ENCODE peak calls at places on chromosomes 11 and 22, in eight cellular contexts. A, I, J, G, K, R, D and H are unnamed samples.

GRCh38 chr22:33706100-33706499 is 214.2 kb downstream of the LARGE1 start:
- DNase-seq in G (no peak), I (peak; percentile 33), R (no peak), A (no peak), D (no peak), J (no peak), K (no peak), H (no peak)

GRCh38 chr22:34236527-34236926 is 316.3 kb upstream of the LARGE1 start:
- DNase-seq in D (no peak), A (no peak), J (no peak), I (no peak), G (peak; percentile 63), R (no peak), K (no peak), H (no peak)

GRCh38 chr11:8247312-8247711 is 16.4 kb downstream of the LMO1 start:
- DNase-seq in R (no peak), J (peak; percentile 52), I (no peak), G (no peak), D (peak; percentile 8), A (no peak), K (peak; percentile 47), H (peak; percentile 43)

GRCh38 chr22:30196141-30196866 is 50.3 kb downstream of the LIF start:
- DNase-seq in A (peak; percentile 100), R (peak; percentile 100), I (peak; percentile 29), K (peak; percentile 87), G (peak; percentile 78), D (peak; percentile 99), J (peak; percentile 93), H (peak; percentile 87)

GRCh38 chr11:78575478-78575877 is 814 bp upstream of the NARS2 start:
- DNase-seq in J (no peak), K (no peak), D (no peak), I (no peak), A (no peak), G (no peak), R (no peak), H (no peak)

GRCh38 chr22:44663256-44663999 is 38.6 kb upstream of the PRR5 start:
- DNase-seq in G (no peak), J (no peak), I (no peak), K (peak; percentile 21), A (no peak), D (no peak), R (no peak), H (no peak)

GRCh38 chr11:77267910-77268309 is 33.6 kb downstream of the GDPD4 start:
- DNase-seq in I (no peak), D (no peak), G (no peak), K (no peak), R (peak; percentile 86), J (no peak), A (peak; percentile 27), H (no peak)

GRCh38 chr11:67466962-67467771 is 1.9 kb downstream of the TMEM134 start:
- DNase-seq in K (no peak), A (no peak), I (no peak), R (no peak), J (no peak), G (no peak), D (no peak), H (no peak)

GRCh38 chr11:112004389-112004788 is 20.8 kb upstream of the DLAT start:
- DNase-seq in I (no peak), J (peak; percentile 30), G (no peak), K (no peak), A (peak; percentile 4), R (no peak), D (no peak), H (no peak)

GRCh38 chr11:125945797-125946520 is at the start of gene VSIG10L2:
- DNase-seq in I (no peak), J (peak; percentile 31), A (no peak), K (no peak), G (no peak), R (no peak), D (no peak), H (no peak)

GRCh38 chr22:36734171-36735058 is 30.9 kb upstream of the CACNG2 start:
- DNase-seq in A (peak; percentile 21), G (no peak), D (peak; percentile 34), K (no peak), J (peak; percentile 23), R (peak; percentile 74), I (no peak), H (no peak)

GRCh38 chr11:92329137-92329536 is 104.5 kb downstream of the FAT3 start:
- DNase-seq in G (no peak), K (no peak), R (no peak), J (no peak), A (no peak), D (no peak), I (no peak), H (no peak)

GRCh38 chr11:131614514-131615085 is 244.2 kb downstream of the NTM start:
- DNase-seq in R (no peak), I (no peak), G (no peak), D (no peak), K (no peak), A (no peak), J (no peak), H (no peak)

GRCh38 chr11:64036081-64037026 is 623 bp downstream of the FLRT1 start:
- DNase-seq in R (peak; percentile 49), A (peak; percentile 11), K (no peak), D (peak; percentile 40), J (peak; percentile 59), G (peak; percentile 45), I (peak; percentile 52), H (peak; percentile 87)

GRCh38 chr22:25202290-25202921 is 2.7 kb downstream of the CRYBB3 start:
- DNase-seq in J (peak; percentile 67), G (peak; percentile 28), K (peak; percentile 60), R (peak; percentile 28), D (peak; percentile 68), I (peak; percentile 84), A (peak; percentile 49), H (peak; percentile 79)

GRCh38 chr22:36171941-36172340 is 11.4 kb upstream of the APOL3 start:
- DNase-seq in J (no peak), D (no peak), G (no peak), I (no peak), K (no peak), R (no peak), A (no peak), H (no peak)

GRCh38 chr22:35809816-35810215 is 92.1 kb downstream of the APOL5 start:
- DNase-seq in R (no peak), D (no peak), K (no peak), G (no peak), I (no peak), A (no peak), J (no peak), H (no peak)

GRCh38 chr11:13238879-13239514 is 38.6 kb upstream of the BMAL1 start:
- DNase-seq in A (peak; percentile 44), G (peak; percentile 22), J (peak; percentile 70), I (peak; percentile 78), R (peak; percentile 35), D (peak; percentile 64), K (peak; percentile 49), H (peak; percentile 61)

GRCh38 chr11:114172055-114172861 is 112.7 kb downstream of the ZBTB16 start:
- DNase-seq in K (no peak), I (no peak), J (no peak), D (no peak), R (no peak), A (no peak), G (no peak), H (no peak)

GRCh38 chr11:129348813-129349212 is 26.8 kb upstream of the BARX2 start:
- DNase-seq in K (no peak), G (no peak), D (no peak), A (no peak), J (no peak), R (no peak), I (no peak), H (no peak)

GRCh38 chr11:79092791-79093313 is 348.0 kb downstream of the TENM4 start:
- DNase-seq in G (no peak), J (peak; percentile 98), D (peak; percentile 99), R (peak; percentile 100), A (peak; percentile 42), I (no peak), K (no peak), H (peak; percentile 61)

GRCh38 chr11:1202154-1202775 is 20.6 kb upstream of the MUC5B start:
- DNase-seq in G (peak; percentile 8), D (peak; percentile 14), J (no peak), I (no peak), R (no peak), K (peak; percentile 49), A (no peak), H (peak; percentile 41)

GRCh38 chr11:4607111-4607510 is 920 bp downstream of the TRIM68 start:
- DNase-seq in R (peak; percentile 23), J (no peak), D (peak; percentile 10), I (no peak), A (no peak), K (no peak), G (no peak), H (no peak)

GRCh38 chr22:37887610-37888378 is 18.3 kb upstream of the MICALL1 start:
- DNase-seq in G (no peak), R (peak; percentile 82), K (no peak), A (peak; percentile 47), J (peak; percentile 70), D (peak; percentile 97), I (peak; percentile 56), H (no peak)

GRCh38 chr22:50398698-50399648 is 55.8 kb downstream of the PPP6R2 start:
- DNase-seq in I (no peak), J (no peak), K (no peak), G (no peak), A (no peak), R (no peak), D (no peak), H (no peak)

GRCh38 chr11:33893711-33894401 is 2.0 kb upstream of the LMO2 start:
- DNase-seq in A (peak; percentile 21), D (peak; percentile 86), R (peak; percentile 61), I (no peak), J (no peak), K (no peak), G (no peak), H (no peak)

GRCh38 chr11:130891326-130891725 is 25.0 kb downstream of the SNX19 start:
- DNase-seq in G (no peak), A (no peak), J (peak; percentile 67), R (peak; percentile 54), D (peak; percentile 33), K (no peak), I (no peak), H (no peak)

GRCh38 chr11:86749376-86749775 is 51.0 kb upstream of the PRSS23 start:
- DNase-seq in D (no peak), A (no peak), G (no peak), J (no peak), R (no peak), K (no peak), I (peak; percentile 28), H (no peak)
- H3K27ac ChIP-seq in D (no peak overlapping the region), A (no peak overlapping the region), G (no peak overlapping the region), J (no peak overlapping the region), R (no peak overlapping the region), K (no peak overlapping the region), I (no peak overlapping the region), H (no peak overlapping the region)

GRCh38 chr11:46369458-46370152 is 11.9 kb upstream of the MDK start:
- DNase-seq in R (peak; percentile 72), I (peak; percentile 88), J (peak; percentile 66), D (peak; percentile 84), G (no peak), A (peak; percentile 63), K (no peak), H (no peak)
- H3K27ac ChIP-seq in R (no peak overlapping the region), I (no peak overlapping the region), J (no peak overlapping the region), D (no peak overlapping the region), G (no peak overlapping the region), A (no peak overlapping the region), K (no peak overlapping the region), H (no peak overlapping the region)

GRCh38 chr11:69638941-69639681 is 1.8 kb upstream of the CCND1 start:
- DNase-seq in I (peak; percentile 98), A (peak; percentile 97), D (peak; percentile 97), J (peak; percentile 99), K (peak; percentile 95), G (peak; percentile 94), R (peak; percentile 97), H (peak; percentile 97)
- H3K27ac ChIP-seq in I (peak overlapping the region; percentile 78), A (peak overlapping the region; percentile 88), D (no peak overlapping the region), J (peak overlapping the region; percentile 84), K (peak overlapping the region; percentile 81), G (peak overlapping the region; percentile 99), R (peak overlapping the region; percentile 93), H (no peak overlapping the region)

GRCh38 chr22:19880786-19881569 is 26.3 kb upstream of the GNB1L start:
- DNase-seq in J (peak; percentile 96), G (peak; percentile 64), K (peak; percentile 72), R (peak; percentile 97), D (peak; percentile 96), A (peak; percentile 98), I (peak; percentile 96), H (peak; percentile 79)
- H3K27ac ChIP-seq in J (peak overlapping the region; percentile 86), G (peak overlapping the region; percentile 66), K (peak overlapping the region; percentile 36), R (peak overlapping the region; percentile 98), D (no peak overlapping the region), A (peak overlapping the region; percentile 81), I (no peak overlapping the region), H (no peak overlapping the region)